ENCODE peak calls at places on chromosomes 4 and X, in six cellular contexts. D is HCT116, L is transverse colon, W is prostate gland, M is sigmoid colon, R is H1. C is an unnamed sample.

GRCh38 chr4:23219779-23220408 is 527.2 kb downstream of the GBA3 start:
- DNase-seq in W (no peak), M (no peak), L (no peak), D (no peak), R (no peak), C (no peak)

GRCh38 chr4:149896428-149896827 is 80.8 kb upstream of the IQCM start:
- DNase-seq in R (no peak), L (no peak), D (peak), W (no peak), M (no peak), C (no peak)

GRCh38 chrX:7689791-7690412 is 153.1 kb upstream of the VCX start:
- DNase-seq in L (no peak), M (no peak), D (no peak), W (no peak), R (no peak), C (no peak)

GRCh38 chrX:47798861-47799260 is 37.8 kb upstream of the ZNF81 start:
- DNase-seq in M (no peak), R (no peak), L (no peak), W (no peak), D (no peak), C (no peak)

GRCh38 chr4:138199568-138200235 is 42.4 kb downstream of the SLC7A11 start:
- DNase-seq in W (peak), D (peak), M (no peak), L (peak), R (no peak), C (no peak)

GRCh38 chr4:71828450-71828849 is 44.6 kb upstream of the GC start:
- DNase-seq in M (no peak), R (no peak), W (no peak), L (no peak), D (no peak), C (no peak)

GRCh38 chr4:40940317-40940720 is 190.6 kb downstream of the NSUN7 start:
- DNase-seq in D (no peak), R (no peak), L (peak), W (no peak), M (peak), C (no peak)

GRCh38 chrX:85326234-85327059 is 53.0 kb downstream of the POF1B start:
- DNase-seq in M (peak), R (no peak), L (no peak), D (no peak), W (no peak), C (no peak)

GRCh38 chrX:74160816-74161215 is 143.2 kb upstream of the ZCCHC13 start:
- DNase-seq in R (no peak), L (no peak), M (no peak), W (no peak), D (no peak), C (no peak)

GRCh38 chr4:125016892-125017299 is 297.9 kb upstream of the FAT4 start:
- DNase-seq in L (no peak), R (no peak), W (no peak), D (no peak), M (no peak), C (no peak)

GRCh38 chr4:182212211-182212761 is 30.9 kb upstream of the TENM3 start:
- DNase-seq in D (no peak), W (no peak), L (no peak), M (no peak), R (no peak), C (no peak)

GRCh38 chr4:22434895-22435294 is 81.0 kb downstream of the ADGRA3 start:
- DNase-seq in D (peak), L (peak), W (peak), R (no peak), M (no peak), C (no peak)

DNA sequence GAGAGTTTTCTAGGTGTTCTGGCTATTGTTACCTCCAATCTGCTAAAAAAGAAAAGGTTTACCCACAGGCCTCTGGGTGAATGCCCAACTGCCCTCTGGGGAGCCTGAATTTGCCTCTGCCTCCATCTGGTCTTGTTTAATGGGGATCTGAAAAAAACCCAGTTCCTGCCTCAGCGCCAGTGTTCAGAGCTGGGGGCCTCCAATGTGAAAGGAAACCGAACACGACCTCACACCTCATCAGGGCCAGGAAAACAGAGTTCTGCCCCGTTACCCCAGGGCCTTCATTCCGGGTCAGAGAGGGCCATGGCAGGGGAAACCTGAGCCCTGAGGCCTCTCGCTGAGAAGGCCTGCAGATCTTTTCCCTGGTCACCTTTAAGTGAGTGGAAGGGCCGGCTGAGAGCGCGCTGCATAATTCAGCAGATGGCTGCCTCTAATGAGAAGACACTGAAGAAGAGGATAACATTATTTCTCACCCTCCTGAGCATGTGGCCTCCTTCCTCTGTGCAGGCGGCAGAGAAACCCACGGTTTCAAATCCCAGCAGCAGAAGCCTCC is 6.8 kb downstream of the SEPTIN6 start:
- DNase-seq in R (no peak), M (no peak), D (no peak), W (no peak), L (peak), C (no peak)
- TF ChIP-seq POLR2AphosphoS5 in R (no peak), M (no peak), D (no peak), W (no peak), L (no peak), C (no peak)

DNA sequence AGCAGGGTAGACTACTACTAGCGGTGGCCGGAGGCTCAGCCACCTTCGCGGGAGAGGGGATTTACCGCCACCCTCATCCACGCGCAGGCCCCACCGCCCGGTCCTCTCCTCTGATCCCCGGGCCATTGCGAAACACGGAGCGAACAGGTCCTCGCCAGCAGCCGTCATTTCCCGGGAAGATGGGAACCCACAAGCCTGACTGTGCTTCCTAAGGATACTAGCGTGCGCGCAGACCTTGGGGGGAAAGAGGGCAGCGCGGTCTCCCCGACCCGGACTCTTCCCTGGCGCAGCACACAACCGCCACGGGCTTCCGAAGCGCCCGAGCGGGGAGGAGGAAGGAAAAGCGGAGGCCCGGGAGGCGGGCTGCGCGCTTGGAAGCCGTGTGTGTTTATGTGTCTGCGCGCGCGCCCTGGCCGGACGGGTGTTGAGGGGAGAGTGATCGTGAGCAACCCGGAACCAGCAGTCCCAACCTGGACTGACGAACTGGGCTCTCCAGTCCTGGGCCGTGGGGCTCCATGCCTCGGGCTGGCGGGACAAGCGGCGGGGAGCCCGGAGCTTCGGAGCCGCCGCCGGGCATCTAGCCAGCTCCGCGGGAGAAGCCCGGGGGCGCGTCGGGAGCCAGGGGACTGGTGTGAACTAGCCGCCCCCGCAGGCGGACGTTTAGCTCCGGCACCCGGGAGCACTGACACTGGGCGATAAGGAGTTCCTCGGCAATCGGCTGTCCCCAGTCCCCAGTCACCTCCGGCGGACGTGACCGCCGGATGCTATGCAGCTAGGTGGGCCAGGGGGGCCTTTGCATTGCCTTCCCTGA is 74.6 kb upstream of the BCOR start:
- DNase-seq in D (no peak), R (peak), W (peak), L (peak), M (peak), C (no peak)
- TF ChIP-seq POLR2A in D (no peak), R (no peak), W (no peak), L (peak), M (no peak), C (no peak)

GRCh38 chr4:94757192-94758140 is at the start of gene BMPR1B:
- DNase-seq in D (no peak), L (no peak), M (no peak), R (peak), W (peak), C (peak)
- TF ChIP-seq POLR2AphosphoS5 in D (no peak), L (no peak), M (no peak), R (no peak), W (peak), C (no peak)

GRCh38 chr4:10096201-10096975 is 20.2 kb downstream of the WDR1 start:
- DNase-seq in M (peak), R (no peak), W (no peak), D (peak), L (peak), C (peak)
- TF ChIP-seq POLR2A in M (no peak), R (no peak), W (no peak), D (no peak), L (no peak), C (peak)

GRCh38 chrX:123962006-123962485 is 540 bp downstream of the STAG2 start:
- DNase-seq in M (no peak), L (no peak), W (no peak), D (peak), R (no peak), C (no peak)
- TF ChIP-seq POLR2AphosphoS5 in M (no peak), L (no peak), W (no peak), D (no peak), R (peak), C (no peak)

GRCh38 chr4:169756971-169757574 is 671 bp downstream of the HPF1 start:
- DNase-seq in R (no peak), M (no peak), D (no peak), W (no peak), L (no peak), C (no peak)

DNA sequence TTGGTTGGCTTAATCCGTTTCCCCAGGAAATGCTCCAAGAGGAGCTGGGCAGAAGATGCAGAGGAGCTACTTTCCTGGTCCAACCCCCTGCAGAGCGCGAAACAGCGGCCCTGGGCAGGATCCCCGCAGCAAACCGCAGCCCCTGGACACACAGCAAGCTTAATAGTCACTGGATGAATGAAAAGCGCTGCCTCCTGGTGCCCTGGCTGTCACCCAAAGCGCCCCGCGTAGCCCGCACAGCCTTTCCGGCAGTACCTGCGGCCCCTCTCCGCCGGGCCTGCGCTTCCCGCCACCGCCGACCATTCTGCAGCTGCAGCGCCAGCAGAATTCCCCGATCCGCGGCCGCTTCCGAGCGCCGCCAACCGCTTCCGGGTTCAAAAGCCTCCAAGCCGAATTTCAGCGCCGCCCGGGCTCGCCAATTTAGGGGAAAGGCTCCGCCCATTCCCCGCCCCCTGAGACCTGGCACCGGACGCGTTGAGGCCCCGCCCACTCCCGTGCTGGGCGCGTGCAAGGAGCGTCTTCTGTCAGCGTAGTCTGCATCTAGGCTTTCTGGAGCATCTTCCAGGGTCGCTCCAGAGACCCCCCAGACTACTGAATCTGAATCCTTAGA is at the start of gene HPF1:
- DNase-seq in W (peak), R (peak), M (peak), L (peak), D (peak), C (peak)
- TF ChIP-seq POLR2A in W (peak), R (peak), M (no peak), L (peak), D (no peak), C (peak)

DNA sequence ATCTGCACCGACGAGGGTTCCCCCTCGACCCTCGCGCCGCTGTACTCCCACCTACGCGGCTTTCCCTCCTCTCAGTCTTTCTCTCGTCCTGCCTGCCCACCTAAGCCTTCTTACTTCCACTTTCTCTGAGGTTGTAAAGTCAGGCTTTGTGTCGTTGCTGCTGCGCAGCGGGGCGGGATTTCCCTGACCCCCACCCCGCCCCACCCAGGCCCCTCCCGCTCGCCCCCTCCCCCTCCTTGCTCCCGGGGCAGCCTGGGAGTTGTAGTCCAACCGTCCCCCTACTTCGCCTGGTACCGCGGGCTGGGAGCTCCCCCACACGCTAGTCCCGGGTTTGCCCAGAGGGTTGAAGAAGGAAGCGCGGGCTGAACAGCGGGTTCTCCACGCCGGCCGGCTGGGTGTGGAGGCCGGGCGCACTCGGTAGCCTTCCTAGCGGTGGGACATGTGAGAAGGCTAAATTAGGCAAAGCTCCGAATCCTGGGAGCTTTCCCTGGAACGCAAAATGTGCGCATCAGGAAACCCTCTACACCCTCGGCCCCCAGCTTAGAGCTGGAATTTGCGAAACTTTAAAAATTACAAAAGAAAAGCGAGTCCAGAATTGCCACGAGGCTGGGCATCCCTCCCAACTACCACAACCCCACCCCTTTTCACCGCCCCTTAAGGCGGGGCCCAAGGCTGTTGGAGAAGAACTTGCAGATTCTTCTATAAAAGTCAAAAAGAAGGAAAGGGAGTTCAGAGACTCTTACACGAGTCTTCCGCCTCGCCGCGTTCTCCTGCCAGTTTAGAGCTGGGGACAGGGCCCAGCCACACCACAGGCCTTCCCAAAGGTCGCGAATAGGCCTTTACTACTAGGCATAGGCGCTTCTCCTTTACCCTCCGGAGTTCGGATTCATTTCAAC is at the start of gene ATP11C:
- DNase-seq in D (peak), L (peak), W (peak), M (peak), R (peak), C (peak)
- TF ChIP-seq POLR2AphosphoS5 in D (peak), L (peak), W (peak), M (peak), R (peak), C (peak)

DNA sequence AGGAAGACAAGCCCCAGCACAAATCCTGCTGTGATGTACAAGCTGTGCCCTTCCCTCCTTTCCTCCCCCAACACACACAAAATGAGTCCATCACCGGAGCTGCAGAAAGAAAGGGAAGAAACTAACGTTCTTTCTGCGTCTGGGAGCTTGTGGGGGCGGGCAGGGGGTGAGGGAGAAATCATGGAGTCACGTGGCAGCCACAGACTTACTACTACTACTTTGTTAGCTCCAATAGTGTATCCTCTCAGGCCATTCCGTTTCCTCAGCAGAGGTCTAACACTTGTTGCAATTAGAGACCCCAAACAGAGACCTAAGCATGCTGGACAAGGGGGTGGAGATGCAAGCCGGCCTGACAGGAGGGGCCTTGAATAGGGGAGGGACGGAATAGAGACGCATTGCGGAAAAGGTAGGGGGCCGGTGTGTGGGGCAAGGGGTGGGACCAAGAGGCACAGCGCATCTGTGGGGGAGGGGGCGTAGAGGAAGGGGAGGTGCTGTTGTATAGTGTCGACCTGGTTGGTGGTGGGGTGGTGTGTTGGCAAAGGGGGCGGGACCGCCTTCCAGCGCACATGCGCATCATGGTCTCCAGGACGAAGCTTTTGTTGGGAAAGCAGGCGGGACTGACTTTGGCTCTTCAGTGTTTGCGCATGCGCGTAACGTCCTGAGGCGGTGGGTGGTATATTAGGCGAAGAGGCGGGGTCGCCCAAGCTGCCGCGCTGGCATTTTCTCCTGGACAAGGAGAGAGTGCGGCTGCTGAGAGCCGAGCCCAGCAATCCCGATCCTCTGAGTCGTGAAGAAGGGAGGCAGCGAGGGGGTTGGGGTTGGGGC is at the start of gene MAGED1:
- DNase-seq in W (peak), L (peak), R (peak), M (peak), D (no peak), C (peak)
- TF ChIP-seq POLR2A in W (peak), L (peak), R (peak), M (peak), D (no peak), C (peak)

GRCh38 chr4:108874806-108875205 is 112.0 kb upstream of the ETNPPL start:
- DNase-seq in L (no peak), W (no peak), R (no peak), D (no peak), M (no peak), C (no peak)
- TF ChIP-seq POLR2AphosphoS5 in L (no peak), W (no peak), R (no peak), D (no peak), M (no peak), C (no peak)

GRCh38 chr4:128809477-128810330 is at the start of gene JADE1:
- DNase-seq in D (peak), R (peak), L (peak), W (peak), M (peak), C (peak)

GRCh38 chr4:128810871-128811570 is 1.5 kb downstream of the JADE1 start:
- DNase-seq in R (peak), M (peak), W (peak), L (peak), D (peak), C (peak)

GRCh38 chr4:128811571-128812359 is 2.3 kb downstream of the JADE1 start:
- DNase-seq in M (peak), D (peak), W (peak), R (peak), L (peak), C (peak)

GRCh38 chr4:128810331-128810870 is 901 bp downstream of the JADE1 start:
- DNase-seq in D (peak), W (peak), M (peak), L (peak), R (no peak), C (peak)

GRCh38 chr4:128812360-128812958 is 3.0 kb downstream of the JADE1 start:
- DNase-seq in M (peak), R (peak), W (peak), D (peak), L (no peak), C (peak)
- TF ChIP-seq POLR2A in M (no peak), R (peak), W (no peak), D (no peak), L (no peak), C (peak)